ENCODE peak calls at places on chromosome 13, in nine cellular contexts. A, U, Z, B, L, M, F, V and C are unnamed samples.

GRCh38 chr13:51000576-51001260 is 91.1 kb downstream of the RNASEH2B start:
- DNase-seq in U (peak), M (no peak), Z (no peak), V (peak), A (no peak), L (no peak), B (peak), F (peak), C (peak)

GRCh38 chr13:25177012-25177411 is 4.9 kb upstream of the AMER2 start:
- DNase-seq in U (no peak), L (no peak), B (no peak), Z (no peak), M (no peak), A (no peak), V (no peak), F (no peak), C (no peak)

GRCh38 chr13:23445794-23446193 is 12.3 kb upstream of the SACS start:
- DNase-seq in F (no peak), U (no peak), L (no peak), B (no peak), Z (no peak), A (no peak), V (no peak), M (no peak), C (no peak)

GRCh38 chr13:96020155-96020575 is 33.0 kb downstream of the UGGT2 start:
- DNase-seq in L (peak), A (peak), Z (peak), B (peak), M (peak), V (peak), U (no peak), F (peak), C (peak)

GRCh38 chr13:77980592-77980991 is 62.0 kb upstream of the EDNRB start:
- DNase-seq in U (no peak), B (peak), V (peak), L (no peak), Z (no peak), F (peak), A (no peak), M (no peak), C (no peak)

GRCh38 chr13:113151745-113152707 is 6.4 kb upstream of the PROZ start:
- DNase-seq in F (peak), V (peak), L (no peak), M (no peak), U (peak), B (peak), A (no peak), Z (no peak), C (peak)

GRCh38 chr13:48709213-48709612 is 55.5 kb downstream of the CYSLTR2 start:
- DNase-seq in A (no peak), V (peak), B (no peak), U (no peak), F (no peak), Z (no peak), L (no peak), M (no peak), C (no peak)

GRCh38 chr13:33537691-33538090 is 252.1 kb upstream of the STARD13 start:
- DNase-seq in A (no peak), U (no peak), M (no peak), L (no peak), Z (no peak), F (no peak), B (no peak), V (no peak), C (no peak)

GRCh38 chr13:101530293-101530692 is 77.8 kb downstream of the ITGBL1 start:
- DNase-seq in M (no peak), Z (no peak), A (no peak), B (no peak), U (no peak), V (no peak), L (no peak), F (peak), C (no peak)

GRCh38 chr13:101217086-101217485 is 199.2 kb downstream of the NALCN start:
- DNase-seq in B (no peak), V (no peak), Z (no peak), M (no peak), L (no peak), U (no peak), A (no peak), F (peak), C (no peak)

GRCh38 chr13:96199315-96199714 is 109.4 kb downstream of the HS6ST3 start:
- DNase-seq in A (no peak), M (no peak), L (no peak), B (no peak), V (no peak), Z (no peak), F (no peak), U (no peak), C (no peak)

GRCh38 chr13:79281335-79281734 is 124.7 kb downstream of the RBM26 start:
- DNase-seq in Z (no peak), A (no peak), U (no peak), V (no peak), F (no peak), M (peak), L (no peak), B (no peak), C (no peak)

GRCh38 chr13:25688524-25688923 is 316.8 kb downstream of the ATP8A2 start:
- DNase-seq in L (no peak), V (no peak), Z (peak), A (no peak), F (no peak), U (no peak), M (no peak), B (no peak), C (no peak)

GRCh38 chr13:54627973-54628372 is 1599.4 kb downstream of the OLFM4 start:
- DNase-seq in F (no peak), U (no peak), M (no peak), A (no peak), L (no peak), Z (no peak), B (no peak), V (no peak), C (no peak)

GRCh38 chr13:42146359-42146758 is 97.9 kb downstream of the DGKH start:
- DNase-seq in B (no peak), M (no peak), V (no peak), F (no peak), L (no peak), Z (no peak), A (no peak), U (no peak), C (no peak)

GRCh38 chr13:77714119-77714755 is 16.8 kb downstream of the SLAIN1 start:
- DNase-seq in U (no peak), L (no peak), A (no peak), B (no peak), V (no peak), Z (no peak), F (no peak), M (no peak), C (no peak)

GRCh38 chr13:84362777-84363176 is 480.5 kb upstream of the SLITRK1 start:
- DNase-seq in U (no peak), L (no peak), M (peak), B (no peak), V (peak), A (no peak), Z (no peak), F (peak), C (no peak)

GRCh38 chr13:110298566-110299321 is 8.2 kb downstream of the COL4A1 start:
- DNase-seq in M (peak), B (no peak), F (peak), A (no peak), V (no peak), U (peak), L (no peak), Z (no peak), C (no peak)

GRCh38 chr13:109859898-109860297 is 73.5 kb upstream of the IRS2 start:
- DNase-seq in B (no peak), Z (no peak), M (no peak), V (no peak), U (no peak), L (no peak), A (no peak), F (no peak), C (no peak)

GRCh38 chr13:77176350-77176749 is 149.4 kb upstream of the FBXL3 start:
- DNase-seq in Z (no peak), A (peak), F (peak), U (no peak), V (peak), B (peak), M (no peak), L (no peak), C (no peak)

GRCh38 chr13:63901630-63902029 is 2486.0 kb upstream of the PCDH20 start:
- DNase-seq in A (peak), Z (no peak), B (no peak), L (no peak), F (no peak), V (no peak), U (no peak), M (peak), C (no peak)

GRCh38 chr13:44815507-44816074 is 173.7 kb downstream of the NUFIP1 start:
- DNase-seq in F (peak), A (no peak), V (peak), Z (peak), L (peak), U (peak), B (peak), M (peak), C (peak)

GRCh38 chr13:45331981-45332830 is 8.8 kb downstream of the TPT1 start:
- DNase-seq in U (no peak), B (no peak), V (peak), Z (no peak), L (peak), F (peak), A (peak), M (no peak), C (peak)

GRCh38 chr13:53683146-53683545 is 654.5 kb downstream of the OLFM4 start:
- DNase-seq in M (no peak), Z (no peak), A (no peak), V (no peak), L (no peak), B (no peak), F (no peak), U (no peak), C (no peak)

GRCh38 chr13:80082396-80083096 is 258.4 kb downstream of the SPRY2 start:
- DNase-seq in B (no peak), Z (no peak), L (no peak), A (no peak), U (no peak), V (peak), F (peak), M (no peak), C (no peak)

GRCh38 chr13:49814551-49815270 is 22.2 kb upstream of the KPNA3 start:
- DNase-seq in A (no peak), V (no peak), Z (no peak), F (peak), L (no peak), M (no peak), U (no peak), B (no peak), C (no peak)

DNA sequence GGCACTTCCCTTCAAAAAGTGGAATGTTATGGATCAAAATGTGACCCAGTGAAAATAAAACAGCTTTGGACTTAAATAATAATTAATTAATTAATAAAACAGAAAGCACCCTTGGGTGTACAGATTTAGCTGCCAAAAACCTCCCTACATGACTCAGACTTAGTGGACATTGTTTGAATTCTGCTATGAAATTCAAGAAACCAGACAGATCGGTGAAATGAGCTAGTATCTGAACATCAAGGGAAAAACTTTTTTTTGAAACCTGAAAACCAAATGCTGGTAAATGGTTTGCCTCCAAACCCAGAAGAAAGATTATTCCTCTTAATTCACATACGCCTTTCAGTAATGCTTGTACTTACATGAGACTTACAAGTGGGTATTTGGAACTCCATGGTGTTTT is 33.5 kb downstream of the SOX21 start:
- DNase-seq in M (no peak), L (no peak), U (no peak), Z (no peak), B (no peak), F (no peak), V (no peak), A (no peak), C (no peak)
- H3K4me3 ChIP-seq in M (no peak), L (no peak), U (no peak), Z (no peak), B (no peak), F (no peak), V (no peak), A (no peak), C (no peak)

GRCh38 chr13:98796798-98797197 is 44.3 kb upstream of the SLC15A1 start:
- DNase-seq in L (no peak), U (no peak), Z (no peak), M (no peak), B (no peak), F (no peak), A (peak), V (no peak), C (no peak)

GRCh38 chr13:98800078-98800477 is 47.6 kb upstream of the SLC15A1 start:
- DNase-seq in B (no peak), F (no peak), A (no peak), M (no peak), U (no peak), Z (no peak), L (no peak), V (no peak), C (no peak)

GRCh38 chr13:98797456-98797855 is 45.0 kb upstream of the SLC15A1 start:
- DNase-seq in Z (no peak), F (no peak), B (no peak), V (peak), U (no peak), A (no peak), M (no peak), L (no peak), C (no peak)

GRCh38 chr13:98801626-98802418 is 49.4 kb upstream of the SLC15A1 start:
- DNase-seq in B (no peak), M (no peak), U (no peak), A (no peak), L (no peak), V (no peak), F (no peak), Z (no peak), C (no peak)

DNA sequence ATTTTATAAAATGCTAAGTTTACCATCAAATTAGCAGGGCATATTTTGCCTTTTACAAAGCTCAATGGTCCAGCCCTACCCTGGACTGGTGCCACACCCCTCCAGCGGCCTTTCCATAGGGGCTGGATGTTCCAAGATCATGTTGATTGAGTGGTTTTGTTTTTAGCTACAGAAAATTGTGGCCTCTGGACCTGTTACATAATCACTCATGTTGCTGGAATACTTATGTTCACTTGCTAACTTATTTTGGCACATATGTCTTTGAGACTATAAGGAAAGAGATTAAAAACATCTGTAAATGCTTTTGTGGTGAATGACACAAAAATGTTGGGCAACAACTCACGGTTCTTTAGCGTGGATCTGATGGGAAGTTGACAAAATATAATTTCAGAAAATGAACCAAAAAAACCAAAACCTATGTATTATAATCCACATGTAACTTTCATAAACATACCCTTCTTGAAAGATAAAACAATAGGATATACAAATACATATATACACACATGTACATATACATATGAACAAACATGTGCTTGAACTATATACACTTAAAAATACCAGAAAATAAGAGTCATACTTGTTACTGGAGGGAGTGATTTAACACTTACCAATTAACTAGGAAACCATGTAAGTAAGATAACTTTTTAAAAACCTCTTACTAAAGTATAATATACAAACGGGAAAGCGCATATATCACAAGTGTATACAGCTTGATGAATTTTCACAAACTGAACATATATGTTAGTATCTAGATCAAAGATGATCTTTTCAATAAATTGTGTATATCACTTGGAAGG is 46.6 kb upstream of the SLC15A1 start:
- DNase-seq in M (no peak), A (no peak), V (peak), L (no peak), B (no peak), Z (no peak), U (no peak), F (peak), C (peak)
- TF ChIP-seq CTCF in M (no peak), A (no peak), V (no peak), L (no peak), B (no peak), Z (no peak), U (no peak), F (no peak), C (no peak)

GRCh38 chr13:58032676-58033440 is 401.3 kb downstream of the PCDH17 start:
- DNase-seq in V (no peak), B (no peak), Z (no peak), M (no peak), A (no peak), F (no peak), L (no peak), U (no peak), C (no peak)
- H3K4me3 ChIP-seq in V (no peak), B (no peak), Z (no peak), M (no peak), A (no peak), F (no peak), L (no peak), U (no peak), C (no peak)

GRCh38 chr13:27774651-27775050 is 17.6 kb upstream of the GSX1 start:
- DNase-seq in B (no peak), U (no peak), M (no peak), A (no peak), F (no peak), Z (no peak), V (no peak), L (no peak), C (no peak)

GRCh38 chr13:27774169-27774568 is 18.1 kb upstream of the GSX1 start:
- DNase-seq in B (no peak), V (no peak), M (no peak), F (no peak), A (no peak), U (no peak), L (no peak), Z (no peak), C (no peak)

GRCh38 chr13:27772651-27773425 is 19.4 kb upstream of the GSX1 start:
- DNase-seq in L (no peak), A (no peak), M (no peak), V (no peak), U (no peak), B (no peak), Z (no peak), F (no peak), C (no peak)

GRCh38 chr13:27775943-27776342 is 16.3 kb upstream of the GSX1 start:
- DNase-seq in U (no peak), L (no peak), A (no peak), Z (no peak), F (no peak), B (no peak), M (peak), V (no peak), C (no peak)

DNA sequence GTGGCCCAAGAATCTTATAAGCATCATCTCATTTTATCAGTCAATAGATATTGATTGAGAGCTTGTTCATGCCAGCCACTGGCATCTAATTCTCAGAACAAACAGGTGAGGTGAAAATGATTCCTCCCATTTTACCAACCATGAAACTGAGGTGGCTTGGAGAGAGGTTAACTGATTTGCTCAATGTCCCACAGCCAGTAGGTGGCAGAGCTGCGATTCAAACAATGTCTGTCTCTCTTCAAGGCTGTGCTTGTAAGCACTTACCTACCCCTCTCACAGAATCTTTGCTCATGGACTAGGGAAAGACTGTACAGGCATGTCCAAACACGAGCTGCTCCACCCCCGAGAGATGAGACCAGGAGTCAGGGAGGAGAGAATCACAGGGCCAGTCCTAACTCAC is 21.5 kb upstream of the GSX1 start:
- DNase-seq in B (no peak), A (peak), U (no peak), L (peak), Z (peak), F (peak), M (peak), V (no peak), C (no peak)
- TF ChIP-seq CTCF in B (peak), A (peak), U (no peak), L (peak), Z (peak), F (peak), M (peak), V (peak), C (peak)

DNA sequence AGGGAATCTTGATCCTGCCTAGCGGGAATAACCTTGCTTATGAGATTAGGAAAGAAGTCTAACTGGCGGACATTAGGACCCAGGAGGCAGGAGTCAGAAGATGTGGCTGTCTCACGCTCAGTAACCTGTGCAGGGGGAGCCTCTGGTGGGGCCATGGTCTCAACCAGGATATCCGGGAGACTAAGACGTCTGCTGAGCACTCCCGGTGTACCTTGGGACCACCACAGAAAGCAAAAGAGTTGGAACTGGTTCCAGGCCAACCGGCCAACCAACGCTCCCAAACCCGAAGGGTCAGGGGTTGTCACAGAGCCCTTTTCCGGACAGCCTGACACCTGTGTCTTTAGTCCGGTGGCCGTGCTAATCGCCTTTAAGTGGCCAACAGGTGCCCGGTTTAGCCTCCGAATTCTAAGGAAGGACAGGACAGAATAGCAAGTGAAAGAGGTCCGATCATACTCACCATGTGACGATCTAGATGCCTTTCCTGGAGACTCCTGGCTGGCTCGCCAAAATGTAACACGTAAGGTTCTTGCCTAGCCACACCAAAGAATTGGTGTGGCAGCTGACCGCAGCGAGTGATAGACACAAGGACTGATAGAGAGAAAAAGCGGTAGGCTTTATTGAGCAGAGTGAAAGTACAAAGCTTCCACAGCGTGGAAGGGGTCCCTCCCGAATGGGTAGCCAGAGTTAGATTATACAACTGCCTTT is 103.9 kb upstream of the DIAPH3 start:
- DNase-seq in B (no peak), M (peak), A (peak), F (peak), L (no peak), U (no peak), Z (peak), V (peak), C (no peak)
- H3K4me3 ChIP-seq in B (peak), M (peak), A (peak), F (peak), L (no peak), U (peak), Z (peak), V (peak), C (peak)

DNA sequence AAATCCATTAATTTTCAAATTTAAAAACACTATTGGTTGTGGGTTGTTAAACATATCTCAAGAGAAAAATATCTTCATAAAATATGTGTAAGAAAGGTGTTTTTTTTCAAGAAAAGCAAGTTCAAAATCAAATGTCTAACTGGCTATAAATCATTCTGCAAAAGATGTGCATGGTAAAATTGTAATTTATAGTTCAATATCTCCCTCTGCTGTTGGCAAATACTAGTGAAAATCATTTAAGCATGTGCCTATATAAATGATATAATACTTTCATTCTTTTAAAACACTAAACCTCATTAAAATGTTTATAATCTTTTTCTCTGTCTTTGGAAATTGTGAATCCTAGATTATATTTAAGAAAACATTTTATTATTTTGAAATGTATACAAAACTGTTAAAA is 17.2 kb upstream of the SLITRK6 start:
- DNase-seq in A (no peak), V (no peak), B (no peak), F (no peak), U (no peak), Z (no peak), M (no peak), L (no peak), C (no peak)
- TF ChIP-seq CTCF in A (no peak), V (no peak), B (peak), F (no peak), U (no peak), Z (no peak), M (peak), L (no peak), C (no peak)